ENCODE peak calls at places on chromosomes 12 and 14, in ten cellular contexts. S, Q, L, W, U, Z, C, O, X and K are unnamed samples.

GRCh38 chr14:88937706-88938105 is 113.3 kb downstream of the TTC8 start:
- DNase-seq in C (no peak), O (no peak), Z (no peak), S (no peak), X (peak; percentile 30), L (no peak), Q (no peak), W (peak; percentile 33), U (no peak), K (no peak)

GRCh38 chr14:58914271-58914855 is 274.1 kb upstream of the DAAM1 start:
- DNase-seq in Q (no peak), L (no peak), O (no peak), Z (no peak), U (no peak), W (no peak), C (no peak), S (no peak), X (no peak), K (no peak)

GRCh38 chr12:81668475-81668874 is 90.7 kb downstream of the PPFIA2 start:
- DNase-seq in L (no peak), Z (peak; percentile 64), X (peak; percentile 52), U (no peak), W (peak; percentile 43), S (no peak), O (peak; percentile 94), Q (no peak), C (no peak), K (peak; percentile 78)

GRCh38 chr12:5391638-5392037 is 40.3 kb upstream of the NTF3 start:
- DNase-seq in W (peak; percentile 21), Z (no peak), U (no peak), X (no peak), O (no peak), C (no peak), L (no peak), S (no peak), Q (no peak), K (no peak)

GRCh38 chr14:55581011-55581806 is 1.2 kb downstream of the KTN1 start:
- DNase-seq in U (peak; percentile 26), L (peak; percentile 44), X (peak; percentile 65), S (peak; percentile 46), O (peak; percentile 50), Q (peak; percentile 90), W (no peak), Z (peak; percentile 68), C (peak; percentile 47), K (peak; percentile 40)

GRCh38 chr12:15592934-15593333 is 196.3 kb downstream of the EPS8 start:
- DNase-seq in L (no peak), U (no peak), S (no peak), C (peak; percentile 52), W (no peak), Q (no peak), X (no peak), O (peak; percentile 44), Z (no peak), K (peak; percentile 44)

GRCh38 chr12:15650399-15651128 is 138.6 kb downstream of the EPS8 start:
- DNase-seq in S (no peak), X (no peak), U (no peak), C (peak; percentile 11), W (no peak), O (no peak), L (no peak), Q (no peak), Z (no peak), K (no peak)

GRCh38 chr12:108773798-108774788 is 42.8 kb upstream of the CORO1C start:
- DNase-seq in S (no peak), O (peak; percentile 82), Z (peak; percentile 43), Q (peak; percentile 84), U (peak; percentile 51), C (peak; percentile 73), W (peak; percentile 68), X (no peak), L (peak; percentile 88), K (peak; percentile 55)

GRCh38 chr12:42482820-42483533 is 106.6 kb downstream of the PRICKLE1 start:
- DNase-seq in L (peak; percentile 79), U (peak; percentile 79), W (peak; percentile 65), O (peak; percentile 55), Q (peak; percentile 94), C (peak; percentile 78), X (peak; percentile 73), Z (peak; percentile 79), S (peak; percentile 37), K (peak; percentile 64)

GRCh38 chr12:34400986-34401658 is 378.8 kb downstream of the ALG10 start:
- DNase-seq in X (no peak), S (peak; percentile 2), O (no peak), C (no peak), U (no peak), W (no peak), Q (peak; percentile 50), Z (no peak), L (peak; percentile 4), K (no peak)

GRCh38 chr14:55071870-55072640 is 20.6 kb downstream of the MAPK1IP1L start:
- DNase-seq in O (peak; percentile 92), U (no peak), L (peak; percentile 47), Q (no peak), X (peak; percentile 75), Z (no peak), C (peak; percentile 63), W (peak; percentile 94), S (peak; percentile 33), K (peak; percentile 91)

GRCh38 chr14:99601301-99601945 is 2.6 kb downstream of the CCDC85C start:
- DNase-seq in L (no peak), Q (no peak), S (no peak), O (peak; percentile 28), C (no peak), W (peak; percentile 65), X (peak; percentile 45), Z (no peak), U (no peak), K (peak; percentile 58)
- H3K4me3 ChIP-seq in L (peak overlapping the region; percentile 88), Q (peak overlapping the region; percentile 79), S (no peak overlapping the region), O (no peak overlapping the region), C (no peak overlapping the region), W (peak overlapping the region; percentile 69), X (peak overlapping the region; percentile 75), Z (no peak overlapping the region), U (peak overlapping the region; percentile 81), K (peak overlapping the region; percentile 59)

GRCh38 chr12:64269161-64269560 is 47.1 kb upstream of the KICS2 start:
- DNase-seq in C (no peak), Q (no peak), O (no peak), Z (no peak), X (no peak), W (no peak), U (no peak), L (no peak), S (no peak), K (no peak)

GRCh38 chr12:64278421-64278820 is 56.3 kb upstream of the KICS2 start:
- DNase-seq in C (no peak), Z (no peak), W (no peak), L (no peak), U (no peak), S (no peak), X (no peak), Q (no peak), O (no peak), K (no peak)

GRCh38 chr12:64270411-64270810 is 48.3 kb upstream of the KICS2 start:
- DNase-seq in Q (no peak), O (no peak), S (no peak), X (no peak), U (no peak), C (no peak), L (no peak), W (no peak), Z (peak; percentile 24), K (no peak)

GRCh38 chr12:64268409-64268808 is 46.3 kb upstream of the KICS2 start:
- DNase-seq in O (no peak), W (no peak), C (no peak), Q (no peak), S (no peak), L (no peak), Z (no peak), U (no peak), X (no peak), K (no peak)

GRCh38 chr12:64273527-64274403 is 51.7 kb upstream of the KICS2 start:
- DNase-seq in O (peak; percentile 36), S (no peak), L (no peak), Q (no peak), W (no peak), U (peak; percentile 27), X (peak; percentile 73), Z (peak; percentile 45), C (peak; percentile 9), K (peak; percentile 18)
- TF ChIP-seq CTCF in O (peak; percentile 52), S (no peak), L (peak; percentile 47), Q (peak; percentile 39), W (peak; percentile 16), U (no peak), X (peak; percentile 84), Z (peak; percentile 39), C (peak; percentile 26), K (peak; percentile 53)

DNA sequence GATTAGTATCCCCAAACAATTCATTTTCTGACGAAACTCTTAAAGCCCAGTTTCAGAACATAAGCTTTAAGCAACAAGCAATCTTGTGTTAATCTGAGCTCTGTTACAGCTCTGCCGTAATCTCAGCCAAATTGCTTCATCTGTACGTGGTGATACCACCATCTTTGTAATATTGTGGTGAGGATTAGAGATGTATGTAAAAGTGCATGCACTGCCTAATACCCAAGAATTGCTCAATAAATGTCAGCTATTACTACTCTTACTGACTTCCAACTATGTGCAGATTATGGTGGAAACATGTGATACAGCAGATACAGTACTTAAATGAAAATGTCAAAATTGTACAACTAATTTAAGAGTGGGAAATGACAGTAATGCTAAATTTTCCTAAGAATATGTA is 1.8 kb downstream of the AKAP5 start:
- DNase-seq in U (no peak), C (no peak), W (no peak), Q (no peak), S (no peak), X (no peak), O (no peak), L (no peak), Z (peak; percentile 17), K (peak; percentile 13)
- H3K4me3 ChIP-seq in U (no peak overlapping the region), C (no peak overlapping the region), W (no peak overlapping the region), Q (no peak overlapping the region), S (no peak overlapping the region), X (no peak overlapping the region), O (no peak overlapping the region), L (no peak overlapping the region), Z (no peak overlapping the region), K (no peak overlapping the region)

GRCh38 chr12:13947237-13947945 is 34.0 kb downstream of the GRIN2B start:
- DNase-seq in L (no peak), Q (no peak), U (no peak), X (no peak), C (no peak), O (no peak), Z (no peak), W (no peak), S (no peak), K (no peak)

GRCh38 chr12:13942826-13943225 is 38.6 kb downstream of the GRIN2B start:
- DNase-seq in S (no peak), W (no peak), U (no peak), X (no peak), C (no peak), L (no peak), Z (no peak), Q (no peak), O (no peak), K (no peak)

GRCh38 chr12:13948631-13949030 is 32.8 kb downstream of the GRIN2B start:
- DNase-seq in W (no peak), O (no peak), Z (no peak), C (no peak), U (no peak), Q (no peak), L (no peak), S (no peak), X (no peak), K (no peak)

GRCh38 chr12:13945641-13946040 is 35.8 kb downstream of the GRIN2B start:
- DNase-seq in O (no peak), Z (no peak), U (no peak), W (no peak), X (no peak), L (no peak), Q (no peak), S (no peak), C (no peak), K (no peak)

GRCh38 chr12:13945236-13945635 is 36.2 kb downstream of the GRIN2B start:
- DNase-seq in L (no peak), S (no peak), W (no peak), Z (no peak), U (no peak), X (no peak), Q (no peak), O (no peak), C (no peak), K (no peak)
- TF ChIP-seq CTCF in L (no peak), S (no peak), W (no peak), Z (no peak), U (no peak), X (no peak), Q (no peak), O (no peak), C (no peak), K (no peak)